ENCODE peak calls at places on chromosomes 16 and 17, in nine cellular contexts. One of them, this sample, is unnamed.

GRCh38 chr17:19830061-19830460 is 37.7 kb downstream of the ULK2 start:
- DNase-seq in OCI-M1: no peak
- DNase-seq in GM03348: no peak
- DNase-seq in effector CD4-positive, alpha-beta T cell: no peak
- DNase-seq in K562: no peak
- DNase-seq in H9: no peak
- DNase-seq in activated CD8-positive, alpha-beta memory T cell treated with anti-CD3 and anti-CD28 coated beads for 24 hours: no peak
- DNase-seq in activated naive CD8-positive, alpha-beta T cell treated with anti-CD3 and anti-CD28 coated beads, Interleukin-2, amount 50 U/mL, for 24 hours: no peak
- DNase-seq in NCI-H510A: no peak
- DNase-seq in this sample: no peak

GRCh38 chr17:42682400-42683384 is at the start of gene CNTNAP1:
- DNase-seq in H9: peak
- DNase-seq in K562: peak
- DNase-seq in GM03348: peak
- DNase-seq in effector CD4-positive, alpha-beta T cell: no peak
- DNase-seq in OCI-M1: peak
- DNase-seq in activated CD8-positive, alpha-beta memory T cell treated with anti-CD3 and anti-CD28 coated beads for 24 hours: no peak
- DNase-seq in activated naive CD8-positive, alpha-beta T cell treated with anti-CD3 and anti-CD28 coated beads, Interleukin-2, amount 50 U/mL, for 24 hours: peak
- DNase-seq in NCI-H510A: peak
- DNase-seq in this sample: peak

GRCh38 chr17:38751803-38752118 is 780 bp upstream of the PSMB3 start:
- DNase-seq in NCI-H510A: peak
- DNase-seq in GM03348: peak
- DNase-seq in effector CD4-positive, alpha-beta T cell: peak
- DNase-seq in K562: peak
- DNase-seq in activated CD8-positive, alpha-beta memory T cell treated with anti-CD3 and anti-CD28 coated beads for 24 hours: peak
- DNase-seq in H9: peak
- DNase-seq in activated naive CD8-positive, alpha-beta T cell treated with anti-CD3 and anti-CD28 coated beads, Interleukin-2, amount 50 U/mL, for 24 hours: peak
- DNase-seq in OCI-M1: peak
- DNase-seq in this sample: peak

GRCh38 chr16:70661918-70662641 is 15.7 kb downstream of the IL34 start:
- DNase-seq in K562: no peak
- DNase-seq in effector CD4-positive, alpha-beta T cell: no peak
- DNase-seq in activated naive CD8-positive, alpha-beta T cell treated with anti-CD3 and anti-CD28 coated beads, Interleukin-2, amount 50 U/mL, for 24 hours: no peak
- DNase-seq in H9: no peak
- DNase-seq in activated CD8-positive, alpha-beta memory T cell treated with anti-CD3 and anti-CD28 coated beads for 24 hours: no peak
- DNase-seq in GM03348: peak
- DNase-seq in NCI-H510A: no peak
- DNase-seq in OCI-M1: no peak
- DNase-seq in this sample: no peak

GRCh38 chr16:85498607-85499006 is 114.5 kb upstream of the GSE1 start:
- DNase-seq in GM03348: no peak
- DNase-seq in activated naive CD8-positive, alpha-beta T cell treated with anti-CD3 and anti-CD28 coated beads, Interleukin-2, amount 50 U/mL, for 24 hours: no peak
- DNase-seq in NCI-H510A: peak
- DNase-seq in effector CD4-positive, alpha-beta T cell: no peak
- DNase-seq in H9: no peak
- DNase-seq in OCI-M1: no peak
- DNase-seq in K562: no peak
- DNase-seq in activated CD8-positive, alpha-beta memory T cell treated with anti-CD3 and anti-CD28 coated beads for 24 hours: no peak
- DNase-seq in this sample: no peak

GRCh38 chr16:85123891-85124635 is 11.8 kb upstream of the CIBAR2 start:
- DNase-seq in K562: no peak
- DNase-seq in activated CD8-positive, alpha-beta memory T cell treated with anti-CD3 and anti-CD28 coated beads for 24 hours: no peak
- DNase-seq in activated naive CD8-positive, alpha-beta T cell treated with anti-CD3 and anti-CD28 coated beads, Interleukin-2, amount 50 U/mL, for 24 hours: no peak
- DNase-seq in H9: peak
- DNase-seq in NCI-H510A: no peak
- DNase-seq in GM03348: peak
- DNase-seq in effector CD4-positive, alpha-beta T cell: no peak
- DNase-seq in OCI-M1: no peak
- DNase-seq in this sample: no peak

GRCh38 chr17:72726936-72727335 is 365.6 kb downstream of the SLC39A11 start:
- DNase-seq in K562: no peak
- DNase-seq in GM03348: no peak
- DNase-seq in activated CD8-positive, alpha-beta memory T cell treated with anti-CD3 and anti-CD28 coated beads for 24 hours: peak
- DNase-seq in H9: no peak
- DNase-seq in NCI-H510A: peak
- DNase-seq in effector CD4-positive, alpha-beta T cell: peak
- DNase-seq in OCI-M1: peak
- DNase-seq in activated naive CD8-positive, alpha-beta T cell treated with anti-CD3 and anti-CD28 coated beads, Interleukin-2, amount 50 U/mL, for 24 hours: peak
- DNase-seq in this sample: no peak

GRCh38 chr17:82528484-82529265 is 9.1 kb downstream of the FOXK2 start:
- DNase-seq in K562: no peak
- DNase-seq in activated CD8-positive, alpha-beta memory T cell treated with anti-CD3 and anti-CD28 coated beads for 24 hours: no peak
- DNase-seq in H9: peak
- DNase-seq in NCI-H510A: peak
- DNase-seq in activated naive CD8-positive, alpha-beta T cell treated with anti-CD3 and anti-CD28 coated beads, Interleukin-2, amount 50 U/mL, for 24 hours: no peak
- DNase-seq in effector CD4-positive, alpha-beta T cell: no peak
- DNase-seq in OCI-M1: no peak
- DNase-seq in GM03348: peak
- DNase-seq in this sample: peak

GRCh38 chr16:5845046-5845445 is 747.5 kb upstream of the EEF2KMT start:
- DNase-seq in activated naive CD8-positive, alpha-beta T cell treated with anti-CD3 and anti-CD28 coated beads, Interleukin-2, amount 50 U/mL, for 24 hours: no peak
- DNase-seq in GM03348: no peak
- DNase-seq in effector CD4-positive, alpha-beta T cell: no peak
- DNase-seq in OCI-M1: no peak
- DNase-seq in NCI-H510A: no peak
- DNase-seq in H9: no peak
- DNase-seq in K562: no peak
- DNase-seq in activated CD8-positive, alpha-beta memory T cell treated with anti-CD3 and anti-CD28 coated beads for 24 hours: no peak
- DNase-seq in this sample: no peak

GRCh38 chr17:41655611-41656111 is 31.3 kb upstream of the KRT17 start:
- DNase-seq in effector CD4-positive, alpha-beta T cell: no peak
- DNase-seq in activated CD8-positive, alpha-beta memory T cell treated with anti-CD3 and anti-CD28 coated beads for 24 hours: no peak
- DNase-seq in NCI-H510A: peak
- DNase-seq in OCI-M1: no peak
- DNase-seq in GM03348: no peak
- DNase-seq in H9: peak
- DNase-seq in K562: no peak
- DNase-seq in activated naive CD8-positive, alpha-beta T cell treated with anti-CD3 and anti-CD28 coated beads, Interleukin-2, amount 50 U/mL, for 24 hours: no peak
- DNase-seq in this sample: no peak

GRCh38 chr17:38352245-38353083 is 820 bp downstream of the SOCS7 start:
- DNase-seq in effector CD4-positive, alpha-beta T cell: peak
- DNase-seq in GM03348: peak
- DNase-seq in activated naive CD8-positive, alpha-beta T cell treated with anti-CD3 and anti-CD28 coated beads, Interleukin-2, amount 50 U/mL, for 24 hours: peak
- DNase-seq in activated CD8-positive, alpha-beta memory T cell treated with anti-CD3 and anti-CD28 coated beads for 24 hours: peak
- DNase-seq in H9: peak
- DNase-seq in K562: peak
- DNase-seq in OCI-M1: peak
- DNase-seq in NCI-H510A: peak
- DNase-seq in this sample: no peak